ENCODE peak calls at places on chromosomes 7 and 10, in five cellular contexts. O, D, X, R and L are unnamed samples.
A peak's percentile ranks its signal among the peaks of the same experiment; 100 is the strongest.

GRCh38 chr10:83108565-83109333 is 1030.6 kb upstream of the GHITM start:
- DNase-seq in O (no peak), R (no peak), D (peak; percentile 26), X (no peak), L (no peak)

GRCh38 chr10:35716776-35717175 is 74.7 kb upstream of the FZD8 start:
- DNase-seq in R (no peak), D (no peak), O (no peak), X (no peak), L (no peak)

GRCh38 chr7:66732439-66732838 is 8.1 kb upstream of the RABGEF1 start:
- DNase-seq in D (no peak), O (no peak), X (no peak), R (no peak), L (no peak)

GRCh38 chr10:11793762-11794479 is 29.2 kb upstream of the PROSER2 start:
- DNase-seq in X (peak; percentile 26), O (no peak), D (no peak), R (peak; percentile 40), L (peak; percentile 90)

GRCh38 chr10:73995035-73995358 is 2.9 kb upstream of the VCL start:
- DNase-seq in D (no peak), X (no peak), O (no peak), R (no peak), L (no peak)

GRCh38 chr7:150401424-150401790 is 22.3 kb downstream of the ZNF775 start:
- DNase-seq in X (no peak), D (no peak), O (no peak), R (no peak), L (no peak)

GRCh38 chr7:36280840-36281812 is 108.5 kb upstream of the ANLN start:
- DNase-seq in D (peak; percentile 86), X (peak; percentile 85), O (peak; percentile 68), R (peak; percentile 51), L (peak; percentile 82)

GRCh38 chr10:89481662-89482061 is 53.7 kb downstream of the SLC16A12 start:
- DNase-seq in R (peak; percentile 63), O (no peak), D (no peak), X (peak; percentile 98), L (peak; percentile 76)

GRCh38 chr7:79436378-79436777 is 17.1 kb downstream of the MAGI2 start:
- DNase-seq in R (no peak), O (no peak), X (peak; percentile 26), D (no peak), L (no peak)

GRCh38 chr10:22550732-22551131 is 163.6 kb downstream of the PIP4K2A start:
- DNase-seq in D (no peak), O (peak; percentile 29), X (peak; percentile 36), R (no peak), L (peak; percentile 27)

GRCh38 chr7:47518827-47519226 is 63.1 kb downstream of the TNS3 start:
- DNase-seq in X (no peak), D (no peak), O (no peak), R (no peak), L (no peak)

GRCh38 chr7:7793921-7794320 is 75.5 kb upstream of the RPA3 start:
- DNase-seq in R (no peak), X (no peak), O (no peak), D (no peak), L (no peak)

GRCh38 chr7:81715984-81716588 is 53.8 kb downstream of the HGF start:
- DNase-seq in D (no peak), X (peak; percentile 60), R (peak; percentile 42), O (peak; percentile 4), L (peak; percentile 14)

GRCh38 chr7:21911341-21911875 is 34.3 kb downstream of the CDCA7L start:
- DNase-seq in D (no peak), O (no peak), R (no peak), X (no peak), L (no peak)

GRCh38 chr10:2994562-2994961 is 72.8 kb upstream of the PFKP start:
- DNase-seq in X (no peak), O (no peak), D (no peak), R (no peak), L (no peak)

GRCh38 chr10:21675157-21675796 is 141.2 kb downstream of the MLLT10 start:
- DNase-seq in D (no peak), R (peak; percentile 13), X (peak; percentile 44), O (no peak), L (peak; percentile 9)

GRCh38 chr10:84845628-84846261 is 517.4 kb downstream of the CCSER2 start:
- DNase-seq in R (no peak), O (no peak), D (no peak), X (no peak), L (no peak)

GRCh38 chr10:87518937-87519336 is 14.2 kb downstream of the MINPP1 start:
- DNase-seq in D (no peak), X (no peak), O (no peak), R (no peak), L (no peak)

GRCh38 chr7:95718556-95719410 is 53.6 kb upstream of the DYNC1I1 start:
- DNase-seq in R (no peak), D (no peak), X (peak; percentile 45), O (no peak), L (peak; percentile 13)

GRCh38 chr10:5014936-5015335 is 11.3 kb upstream of the AKR1C2 start:
- DNase-seq in O (no peak), D (no peak), X (no peak), R (no peak), L (no peak)

GRCh38 chr7:157663061-157663863 is 326.5 kb downstream of the DNAJB6 start:
- DNase-seq in D (peak; percentile 68), R (no peak), O (no peak), X (no peak), L (no peak)

GRCh38 chr10:75191821-75192568 is 18.6 kb upstream of the VDAC2 start:
- DNase-seq in R (peak; percentile 85), D (peak; percentile 80), X (peak; percentile 98), O (peak; percentile 31), L (peak; percentile 85)

GRCh38 chr10:124290095-124290795 is 128.5 kb downstream of the OAT start:
- DNase-seq in O (no peak), D (peak; percentile 85), X (peak; percentile 50), R (no peak), L (no peak)

GRCh38 chr7:102080371-102081243 is 206.1 kb upstream of the SH2B2 start:
- DNase-seq in R (no peak), X (no peak), D (no peak), O (no peak), L (no peak)

GRCh38 chr7:12655161-12655560 is 32.3 kb upstream of the ARL4A start:
- DNase-seq in D (no peak), O (no peak), R (peak; percentile 9), X (no peak), L (no peak)

GRCh38 chr10:44281089-44281613 is 103.7 kb downstream of the CXCL12 start:
- DNase-seq in R (no peak), O (peak; percentile 54), X (no peak), D (peak; percentile 39), L (no peak)

GRCh38 chr10:103693070-103693811 is 162.1 kb downstream of the SH3PXD2A start:
- DNase-seq in O (no peak), R (no peak), D (peak; percentile 67), X (no peak), L (no peak)

GRCh38 chr10:36373424-36374096 is 731.5 kb upstream of the FZD8 start:
- DNase-seq in R (no peak), X (no peak), O (no peak), D (no peak), L (no peak)

GRCh38 chr7:155555116-155555695 is 8.8 kb upstream of the CNPY1 start:
- DNase-seq in X (no peak), O (no peak), D (no peak), R (no peak), L (no peak)

GRCh38 chr10:130723704-130724103 is 587.5 kb downstream of the GLRX3 start:
- DNase-seq in D (no peak), X (no peak), R (no peak), O (no peak), L (no peak)

GRCh38 chr10:12201543-12201942 is 5.6 kb downstream of the CDC123 start:
- DNase-seq in X (no peak), O (no peak), R (no peak), D (no peak), L (no peak)

GRCh38 chr7:132276986-132277716 is 299.1 kb downstream of the PLXNA4 start:
- DNase-seq in R (peak; percentile 22), X (no peak), D (no peak), O (no peak), L (no peak)

GRCh38 chr7:120995659-120996058 is 7.1 kb downstream of the CPED1 start:
- DNase-seq in X (no peak), D (no peak), O (no peak), R (no peak), L (no peak)

GRCh38 chr7:44630791-44631457 is 24.5 kb downstream of the OGDH start:
- DNase-seq in X (no peak), O (no peak), D (no peak), R (no peak), L (no peak)
- H3K27ac ChIP-seq in X (no peak overlapping the region), O (peak overlapping the region; percentile 16), D (peak overlapping the region; percentile 74), R (no peak overlapping the region), L (peak overlapping the region; percentile 12)

GRCh38 chr7:34425631-34426384 is 232.2 kb upstream of the NPSR1 start:
- DNase-seq in D (no peak), X (no peak), R (no peak), O (no peak), L (no peak)

GRCh38 chr7:34425194-34425593 is 232.8 kb upstream of the NPSR1 start:
- DNase-seq in D (no peak), O (no peak), X (no peak), R (no peak), L (no peak)

DNA sequence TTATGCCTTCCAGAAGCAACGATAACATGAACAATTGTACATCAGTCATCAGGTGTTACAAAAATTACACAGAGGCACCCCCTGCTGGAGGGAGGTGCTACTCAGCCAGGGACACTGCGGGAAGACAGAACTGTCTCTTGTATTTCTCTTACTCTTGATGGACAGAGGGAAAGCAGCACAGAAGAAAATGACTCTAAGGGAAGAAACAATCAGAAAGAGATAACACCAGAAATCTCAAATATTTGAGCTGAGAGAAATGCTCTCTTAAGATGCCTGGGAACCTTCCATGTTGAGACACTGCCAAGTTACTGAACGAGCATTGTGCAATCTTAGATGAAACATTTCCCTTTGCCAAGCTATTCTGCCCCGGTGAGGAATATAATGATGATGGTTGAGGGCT is 227.6 kb upstream of the NPSR1 start:
- DNase-seq in R (peak; percentile 55), O (peak; percentile 23), D (no peak), X (peak; percentile 48), L (peak; percentile 54)
- TF ChIP-seq CTCF in R (peak; percentile 93), O (peak; percentile 54), D (peak; percentile 18), X (peak; percentile 9), L (peak; percentile 41)

GRCh38 chr7:138167869-138168296 is 91.6 kb downstream of the AKR1D1 start:
- DNase-seq in X (no peak), O (no peak), D (no peak), R (no peak), L (no peak)
- H3K27ac ChIP-seq in X (no peak overlapping the region), O (no peak overlapping the region), D (no peak overlapping the region), R (no peak overlapping the region), L (no peak overlapping the region)

GRCh38 chr10:24908793-24909423 is 43.5 kb downstream of the PRTFDC1 start:
- DNase-seq in D (no peak), O (no peak), R (peak; percentile 84), X (peak; percentile 79), L (peak; percentile 39)
- TF ChIP-seq CTCF in D (no peak), O (no peak), R (no peak), X (no peak), L (no peak)

GRCh38 chr10:101894266-101894665 is 50.7 kb upstream of the KCNIP2 start:
- DNase-seq in X (no peak), R (no peak), O (no peak), D (no peak), L (no peak)
- H3K27ac ChIP-seq in X (no peak overlapping the region), R (no peak overlapping the region), O (peak overlapping the region; percentile 84), D (no peak overlapping the region), L (no peak overlapping the region)